ENCODE peak calls at places on chromosomes 16 and 17, in eight cellular contexts. X, Z, D, Y, S, R, H and B are unnamed samples.

GRCh38 chr17:50420419-50421112 is 5.5 kb upstream of the ACSF2 start:
- DNase-seq in R (no peak), Z (no peak), D (no peak), X (no peak), H (no peak), S (no peak), Y (no peak), B (no peak)

GRCh38 chr16:87874639-87875472 is 5.5 kb upstream of the SLC7A5 start:
- DNase-seq in S (no peak), R (no peak), X (no peak), H (no peak), D (no peak), Z (no peak), Y (no peak), B (no peak)

GRCh38 chr17:77687921-77688320 is 270.6 kb upstream of the TNRC6C start:
- DNase-seq in S (no peak), D (no peak), R (no peak), Z (no peak), Y (no peak), H (no peak), X (no peak), B (no peak)

GRCh38 chr17:33732116-33732515 is 439.0 kb upstream of the ASIC2 start:
- DNase-seq in S (no peak), H (no peak), R (no peak), Y (no peak), Z (peak), D (no peak), X (no peak), B (no peak)

GRCh38 chr17:21360048-21360447 is 16.1 kb upstream of the KCNJ12 start:
- DNase-seq in H (no peak), X (no peak), R (no peak), Z (no peak), D (no peak), S (no peak), Y (no peak), B (no peak)

GRCh38 chr17:62933986-62934385 is 32.0 kb upstream of the TANC2 start:
- DNase-seq in R (no peak), D (no peak), X (no peak), Y (no peak), H (no peak), S (no peak), Z (no peak), B (no peak)

GRCh38 chr17:81397314-81398169 is 2.3 kb downstream of the BAHCC1 start:
- DNase-seq in D (peak), S (no peak), H (no peak), R (no peak), Y (no peak), Z (peak), X (no peak), B (no peak)

GRCh38 chr17:77819497-77819896 is 139.0 kb upstream of the TNRC6C start:
- DNase-seq in X (no peak), H (no peak), D (no peak), Y (no peak), S (no peak), R (no peak), Z (no peak), B (no peak)

GRCh38 chr17:82787081-82787848 is 35.4 kb downstream of the TBCD start:
- DNase-seq in H (no peak), D (no peak), R (no peak), X (peak), Y (peak), S (peak), Z (no peak), B (peak)

GRCh38 chr16:47460301-47460754 is 535 bp downstream of the ITFG1 start:
- DNase-seq in Z (no peak), X (no peak), R (no peak), S (no peak), Y (peak), D (peak), H (no peak), B (no peak)

GRCh38 chr17:41511130-41511529 is 5.7 kb upstream of the KRT13 start:
- DNase-seq in D (no peak), R (no peak), S (no peak), Z (no peak), Y (no peak), H (no peak), X (no peak), B (no peak)

GRCh38 chr17:69414408-69415274 is at the start of gene MAP2K6:
- DNase-seq in Y (peak), H (peak), R (peak), X (peak), S (peak), D (peak), Z (peak), B (peak)

GRCh38 chr16:50643192-50643591 is 37.9 kb downstream of the SNX20 start:
- DNase-seq in R (no peak), D (no peak), Y (no peak), H (no peak), Z (no peak), X (no peak), S (no peak), B (no peak)

GRCh38 chr16:15547768-15548096 is 95.2 kb downstream of the MARF1 start:
- DNase-seq in Z (no peak), Y (no peak), S (no peak), X (no peak), R (no peak), H (no peak), D (no peak), B (no peak)

GRCh38 chr17:56593073-56593740 is at the start of gene NOG:
- DNase-seq in X (no peak), Z (peak), H (no peak), S (peak), D (peak), R (peak), Y (peak), B (no peak)

GRCh38 chr16:71201054-71201453 is 29.5 kb downstream of the HYDIN start:
- DNase-seq in X (no peak), S (no peak), Z (no peak), H (no peak), D (no peak), R (no peak), Y (no peak), B (no peak)

GRCh38 chr17:66373944-66374817 is 71.8 kb downstream of the PRKCA start:
- DNase-seq in Y (no peak), D (no peak), S (no peak), R (peak), X (no peak), Z (no peak), H (no peak), B (no peak)

GRCh38 chr16:52545544-52546262 is 1.2 kb downstream of the TOX3 start:
- DNase-seq in X (no peak), S (no peak), H (no peak), Y (no peak), D (no peak), Z (no peak), R (no peak), B (no peak)

GRCh38 chr16:79170565-79171242 is 429.8 kb downstream of the MAF start:
- DNase-seq in D (no peak), H (no peak), S (no peak), Z (no peak), Y (no peak), X (no peak), R (peak), B (no peak)

GRCh38 chr17:39183045-39183444 is 14.4 kb downstream of the CACNB1 start:
- DNase-seq in H (no peak), D (no peak), Z (no peak), S (no peak), Y (no peak), R (no peak), X (no peak), B (no peak)

GRCh38 chr17:56908061-56908542 is 5.7 kb downstream of the TRIM25 start:
- DNase-seq in Y (no peak), X (no peak), S (no peak), H (peak), R (peak), D (peak), Z (no peak), B (no peak)

GRCh38 chr16:10876799-10877341 is at the start of gene CIITA:
- DNase-seq in S (no peak), X (peak), Y (peak), H (peak), R (peak), Z (peak), D (no peak), B (peak)
- H3K4me3 ChIP-seq in S (no peak), X (no peak), Y (no peak), H (peak), R (no peak), Z (no peak), D (no peak), B (no peak)

GRCh38 chr17:692116-692515 is 22.5 kb downstream of the VPS53 start:
- DNase-seq in R (no peak), Y (peak), S (no peak), X (no peak), Z (peak), D (peak), H (no peak), B (peak)

GRCh38 chr17:689556-690247 is 24.9 kb downstream of the VPS53 start:
- DNase-seq in X (no peak), D (no peak), S (no peak), Z (no peak), R (no peak), H (no peak), Y (no peak), B (no peak)

GRCh38 chr17:691423-691822 is 23.2 kb downstream of the VPS53 start:
- DNase-seq in S (no peak), H (no peak), Z (peak), X (no peak), Y (peak), R (no peak), D (peak), B (no peak)

GRCh38 chr17:688100-688989 is 26.3 kb downstream of the VPS53 start:
- DNase-seq in H (no peak), S (no peak), X (no peak), D (peak), Z (peak), Y (no peak), R (no peak), B (peak)

GRCh38 chr17:690346-690745 is 24.3 kb downstream of the VPS53 start:
- DNase-seq in S (no peak), D (no peak), Y (no peak), X (no peak), H (no peak), R (no peak), Z (no peak), B (no peak)
- TF ChIP-seq CTCF in S (no peak), D (no peak), Y (no peak), X (no peak), H (no peak), R (no peak), Z (no peak), B (no peak)

DNA sequence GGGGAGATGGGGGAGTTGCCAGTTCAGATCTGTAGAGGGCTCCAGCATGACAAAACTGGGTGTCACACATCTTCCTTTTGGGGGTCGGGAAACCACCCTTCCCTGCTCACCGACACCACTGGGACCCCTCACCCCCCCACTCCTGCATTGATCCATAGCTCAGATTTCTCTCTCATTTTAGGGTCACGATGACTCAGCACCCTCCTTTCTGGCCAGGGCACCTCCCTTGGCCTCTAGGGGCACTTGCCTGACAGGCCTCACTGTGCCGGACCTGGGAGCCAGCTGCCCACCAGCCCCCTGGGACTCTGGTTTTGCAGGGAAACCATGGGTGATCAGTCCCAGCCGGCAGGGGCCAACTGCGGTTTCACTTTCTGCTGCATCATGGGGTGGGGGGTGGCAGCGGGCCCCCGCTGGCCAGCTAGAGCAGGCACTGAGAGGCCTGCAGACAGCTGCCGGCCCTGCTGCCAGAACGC is 239.4 kb downstream of the MRTFB start:
- DNase-seq in X (no peak), Y (no peak), S (no peak), Z (peak), H (peak), R (no peak), D (peak), B (no peak)
- H3K4me3 ChIP-seq in X (no peak), Y (no peak), S (no peak), Z (no peak), H (peak), R (no peak), D (peak), B (no peak)

GRCh38 chr17:44565866-44566443 is 8.7 kb downstream of the FZD2 start:
- DNase-seq in R (peak), Z (no peak), Y (no peak), S (no peak), X (no peak), D (no peak), H (no peak), B (no peak)
- TF ChIP-seq CTCF in R (no peak), Z (peak), Y (peak), S (no peak), X (no peak), D (peak), H (no peak), B (peak)

DNA sequence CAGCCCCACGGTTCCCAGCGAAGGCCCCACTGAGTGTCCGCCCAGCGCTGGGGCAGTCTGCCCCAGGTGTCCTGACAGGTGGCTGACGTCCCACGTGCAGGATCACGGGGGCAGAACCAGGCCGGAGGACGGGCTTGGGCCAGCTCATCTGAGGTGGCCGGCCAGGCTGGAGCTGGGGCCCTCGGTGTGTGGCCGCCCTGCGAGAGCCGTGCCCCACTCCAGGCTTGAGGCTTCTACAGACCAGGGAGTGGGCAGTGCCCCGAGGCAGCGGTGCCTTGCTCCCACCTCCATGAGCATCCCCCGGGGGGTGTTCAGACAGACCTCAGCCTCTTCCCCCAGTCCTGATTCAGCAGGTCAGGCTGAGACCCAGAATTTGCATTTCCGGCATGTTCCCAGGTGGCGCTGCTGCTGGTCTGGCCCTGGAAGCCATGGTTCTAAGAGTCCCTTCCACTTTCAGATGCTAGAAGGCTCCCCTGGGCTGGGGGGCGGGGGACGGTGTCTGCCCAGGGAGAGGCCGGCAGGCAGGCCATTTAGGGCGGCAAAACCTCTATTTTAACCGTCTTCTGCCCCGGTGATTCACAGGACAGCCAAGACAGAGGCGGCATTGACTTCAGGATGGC is 35.4 kb upstream of the PABPN1L start:
- DNase-seq in D (no peak), Y (no peak), R (no peak), Z (no peak), H (no peak), X (no peak), S (no peak), B (no peak)
- H3K4me3 ChIP-seq in D (no peak), Y (no peak), R (no peak), Z (no peak), H (no peak), X (no peak), S (no peak), B (no peak)

GRCh38 chr16:75801307-75801706 is 75.0 kb upstream of the CPHXL start:
- DNase-seq in H (no peak), X (no peak), D (no peak), Y (no peak), R (no peak), Z (no peak), S (no peak), B (no peak)
- TF ChIP-seq CTCF in H (no peak), X (no peak), D (peak), Y (no peak), R (no peak), Z (peak), S (no peak), B (no peak)

DNA sequence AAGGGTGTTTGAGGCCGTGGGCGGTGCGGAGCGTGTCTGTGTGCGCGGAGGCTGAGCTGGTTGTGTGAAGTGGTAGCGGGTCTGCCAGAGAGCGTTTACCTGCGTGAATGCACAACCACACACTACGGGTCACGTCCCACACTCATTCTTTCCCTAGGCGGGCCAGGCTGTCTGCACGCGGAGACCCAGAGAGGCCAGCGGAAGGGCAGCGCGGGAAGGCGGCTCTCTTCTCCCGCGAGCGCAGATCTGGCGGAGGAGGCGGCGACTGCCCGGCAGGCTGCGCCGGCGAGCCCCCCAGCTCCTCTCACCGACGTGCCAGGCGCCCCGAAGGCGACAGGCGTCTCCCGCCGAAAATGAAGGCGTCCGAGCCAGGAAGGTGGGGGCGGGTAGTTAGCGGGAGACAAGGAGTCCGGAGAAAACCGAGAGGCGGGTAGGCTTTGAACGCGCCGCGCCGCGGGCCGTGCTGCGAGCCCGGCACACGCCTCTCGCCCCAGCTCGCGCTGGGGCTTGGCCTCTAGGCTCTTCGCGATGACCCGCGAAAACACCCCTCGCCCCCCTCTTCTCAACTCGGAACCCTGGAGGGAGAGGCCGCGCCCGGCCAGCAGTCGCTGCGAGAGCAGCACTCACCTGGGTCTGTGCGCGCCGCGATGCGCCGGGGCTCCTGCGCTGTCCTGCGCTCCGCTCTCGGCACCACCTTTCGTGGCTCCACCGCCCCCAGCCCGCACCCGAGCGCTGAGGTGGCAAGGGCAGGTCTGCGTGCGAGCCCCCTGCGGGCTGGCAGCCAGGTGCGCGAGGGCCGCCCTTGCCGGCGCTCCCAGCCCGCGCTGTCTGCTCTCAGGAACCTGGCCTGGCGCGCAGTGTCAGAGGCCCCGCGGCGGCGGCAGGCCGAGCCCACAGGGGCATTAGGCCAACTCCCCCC is 2.0 kb upstream of the FOXF1 start:
- DNase-seq in H (no peak), Z (no peak), S (no peak), R (no peak), D (peak), X (no peak), Y (no peak), B (no peak)
- H3K4me3 ChIP-seq in H (peak), Z (peak), S (peak), R (peak), D (peak), X (peak), Y (peak), B (peak)

GRCh38 chr16:81798311-81799137 is 19.4 kb downstream of the PLCG2 start:
- DNase-seq in X (no peak), S (no peak), Y (no peak), H (peak), Z (no peak), D (no peak), R (no peak), B (no peak)
- TF ChIP-seq CTCF in X (no peak), S (no peak), Y (no peak), H (no peak), Z (no peak), D (no peak), R (no peak), B (no peak)

GRCh38 chr17:5816491-5816890 is 232.2 kb upstream of the NLRP1 start:
- DNase-seq in D (no peak), Y (no peak), X (no peak), R (no peak), H (no peak), S (no peak), Z (no peak), B (no peak)
- H3K4me3 ChIP-seq in D (no peak), Y (no peak), X (no peak), R (no peak), H (no peak), S (no peak), Z (no peak), B (no peak)

GRCh38 chr16:66447491-66447890 is 20.4 kb downstream of the BEAN1 start:
- DNase-seq in D (no peak), R (no peak), H (no peak), S (no peak), Y (no peak), X (peak), Z (no peak), B (no peak)
- TF ChIP-seq CTCF in D (no peak), R (no peak), H (no peak), S (no peak), Y (no peak), X (no peak), Z (no peak), B (no peak)